ENCODE peak calls at places on chromosome 19, in eight cellular contexts. One of them, this sample, is unnamed.

GRCh38 chr19:34664870-34665269 is 12.1 kb downstream of the SCGB2B2 start:
- DNase-seq in D721Med: no peak
- DNase-seq in ovary: no peak
- DNase-seq in uterus: no peak
- DNase-seq in cardiac fibroblast: no peak
- DNase-seq in fibroblast of pulmonary artery: no peak
- DNase-seq in Caco-2: no peak
- DNase-seq in CD8-positive, alpha-beta T cell: no peak
- DNase-seq in this sample: no peak

GRCh38 chr19:11963566-11964355 is 1.1 kb upstream of the ZNF763 start:
- DNase-seq in D721Med: peak; percentile 73
- DNase-seq in ovary: peak; percentile 87
- DNase-seq in uterus: peak; percentile 75
- DNase-seq in cardiac fibroblast: peak; percentile 84
- DNase-seq in fibroblast of pulmonary artery: peak; percentile 77
- DNase-seq in Caco-2: peak; percentile 20
- DNase-seq in CD8-positive, alpha-beta T cell: peak; percentile 47
- DNase-seq in this sample: peak; percentile 26

GRCh38 chr19:31356587-31357314 is 7.5 kb upstream of the TSHZ3 start:
- DNase-seq in D721Med: no peak
- DNase-seq in ovary: no peak
- DNase-seq in uterus: no peak
- DNase-seq in cardiac fibroblast: no peak
- DNase-seq in fibroblast of pulmonary artery: no peak
- DNase-seq in Caco-2: no peak
- DNase-seq in CD8-positive, alpha-beta T cell: no peak
- DNase-seq in this sample: no peak

GRCh38 chr19:46860846-46861690 is at the start of gene ARHGAP35:
- DNase-seq in D721Med: peak; percentile 77
- DNase-seq in ovary: peak; percentile 41
- DNase-seq in uterus: peak; percentile 43
- DNase-seq in cardiac fibroblast: peak; percentile 93
- DNase-seq in fibroblast of pulmonary artery: no peak
- DNase-seq in Caco-2: peak; percentile 55
- DNase-seq in CD8-positive, alpha-beta T cell: peak; percentile 58
- DNase-seq in this sample: no peak

GRCh38 chr19:45468159-45468651 is 409 bp downstream of the FOSB start:
- DNase-seq in D721Med: no peak
- DNase-seq in ovary: no peak
- DNase-seq in uterus: peak; percentile 47
- DNase-seq in cardiac fibroblast: no peak
- DNase-seq in fibroblast of pulmonary artery: no peak
- DNase-seq in Caco-2: peak; percentile 59
- DNase-seq in CD8-positive, alpha-beta T cell: peak; percentile 18
- DNase-seq in this sample: peak; percentile 58

GRCh38 chr19:32404939-32405430 is 585 bp upstream of the DPY19L3 start:
- DNase-seq in D721Med: peak; percentile 15
- DNase-seq in ovary: peak; percentile 73
- DNase-seq in uterus: peak; percentile 66
- DNase-seq in cardiac fibroblast: peak; percentile 50
- DNase-seq in fibroblast of pulmonary artery: peak; percentile 41
- DNase-seq in Caco-2: peak; percentile 59
- DNase-seq in CD8-positive, alpha-beta T cell: no peak
- DNase-seq in this sample: peak; percentile 59

GRCh38 chr19:46661735-46662592 is 982 bp upstream of the DACT3 start:
- DNase-seq in D721Med: no peak
- DNase-seq in ovary: peak; percentile 87
- DNase-seq in uterus: peak; percentile 86
- DNase-seq in cardiac fibroblast: peak; percentile 95
- DNase-seq in fibroblast of pulmonary artery: peak; percentile 94
- DNase-seq in Caco-2: peak; percentile 88
- DNase-seq in CD8-positive, alpha-beta T cell: peak; percentile 57
- DNase-seq in this sample: peak; percentile 87

GRCh38 chr19:38425810-38426466 is at the start of gene RASGRP4:
- DNase-seq in D721Med: no peak
- DNase-seq in ovary: no peak
- DNase-seq in uterus: no peak
- DNase-seq in cardiac fibroblast: no peak
- DNase-seq in fibroblast of pulmonary artery: no peak
- DNase-seq in Caco-2: no peak
- DNase-seq in CD8-positive, alpha-beta T cell: no peak
- DNase-seq in this sample: no peak

GRCh38 chr19:7595466-7596133 is at the start of gene CAMSAP3:
- DNase-seq in D721Med: no peak
- DNase-seq in ovary: no peak
- DNase-seq in uterus: no peak
- DNase-seq in cardiac fibroblast: no peak
- DNase-seq in fibroblast of pulmonary artery: no peak
- DNase-seq in Caco-2: peak; percentile 90
- DNase-seq in CD8-positive, alpha-beta T cell: no peak
- DNase-seq in this sample: peak; percentile 70

GRCh38 chr19:42185281-42185680 is 32.2 kb downstream of the DEDD2 start:
- DNase-seq in D721Med: no peak
- DNase-seq in ovary: no peak
- DNase-seq in uterus: no peak
- DNase-seq in cardiac fibroblast: peak; percentile 32
- DNase-seq in fibroblast of pulmonary artery: peak; percentile 40
- DNase-seq in Caco-2: no peak
- DNase-seq in CD8-positive, alpha-beta T cell: no peak
- DNase-seq in this sample: no peak

GRCh38 chr19:5562280-5562679 is 5.5 kb downstream of the TINCR start:
- DNase-seq in D721Med: no peak
- DNase-seq in ovary: no peak
- DNase-seq in uterus: no peak
- DNase-seq in cardiac fibroblast: no peak
- DNase-seq in fibroblast of pulmonary artery: no peak
- DNase-seq in Caco-2: no peak
- DNase-seq in CD8-positive, alpha-beta T cell: no peak
- DNase-seq in this sample: no peak

GRCh38 chr19:47123406-47123805 is 7.2 kb upstream of the SAE1 start:
- DNase-seq in D721Med: no peak
- DNase-seq in ovary: no peak
- DNase-seq in uterus: no peak
- DNase-seq in cardiac fibroblast: no peak
- DNase-seq in fibroblast of pulmonary artery: no peak
- DNase-seq in Caco-2: no peak
- DNase-seq in CD8-positive, alpha-beta T cell: no peak
- DNase-seq in this sample: no peak

GRCh38 chr19:49929611-49930482 is 543 bp upstream of the NUP62 start:
- DNase-seq in D721Med: peak; percentile 92
- DNase-seq in ovary: peak; percentile 97
- DNase-seq in uterus: peak; percentile 88
- DNase-seq in cardiac fibroblast: peak; percentile 99
- DNase-seq in fibroblast of pulmonary artery: peak; percentile 99
- DNase-seq in Caco-2: peak; percentile 94
- DNase-seq in CD8-positive, alpha-beta T cell: peak; percentile 84
- DNase-seq in this sample: peak; percentile 94
- TF ChIP-seq CTCF in D721Med: no peak
- TF ChIP-seq CTCF in ovary: peak; percentile 47
- TF ChIP-seq CTCF in uterus: peak; percentile 39
- TF ChIP-seq CTCF in cardiac fibroblast: peak; percentile 16
- TF ChIP-seq CTCF in fibroblast of pulmonary artery: no peak
- TF ChIP-seq CTCF in Caco-2: no peak
- TF ChIP-seq CTCF in CD8-positive, alpha-beta T cell: no peak
- TF ChIP-seq CTCF in this sample: no peak

GRCh38 chr19:17390665-17391370 is 3.2 kb downstream of the CCDC194 start:
- DNase-seq in D721Med: peak; percentile 97
- DNase-seq in ovary: peak; percentile 94
- DNase-seq in uterus: peak; percentile 90
- DNase-seq in cardiac fibroblast: peak; percentile 94
- DNase-seq in fibroblast of pulmonary artery: peak; percentile 92
- DNase-seq in Caco-2: peak; percentile 95
- DNase-seq in CD8-positive, alpha-beta T cell: peak; percentile 75
- DNase-seq in this sample: peak; percentile 86

GRCh38 chr19:17393914-17394313 is at the start of gene CCDC194:
- DNase-seq in D721Med: no peak
- DNase-seq in ovary: peak; percentile 53
- DNase-seq in uterus: no peak
- DNase-seq in cardiac fibroblast: no peak
- DNase-seq in fibroblast of pulmonary artery: no peak
- DNase-seq in Caco-2: no peak
- DNase-seq in CD8-positive, alpha-beta T cell: no peak
- DNase-seq in this sample: no peak

GRCh38 chr19:17391371-17392151 is 2.4 kb downstream of the CCDC194 start:
- DNase-seq in D721Med: no peak
- DNase-seq in ovary: peak; percentile 38
- DNase-seq in uterus: no peak
- DNase-seq in cardiac fibroblast: no peak
- DNase-seq in fibroblast of pulmonary artery: no peak
- DNase-seq in Caco-2: no peak
- DNase-seq in CD8-positive, alpha-beta T cell: no peak
- DNase-seq in this sample: no peak

GRCh38 chr19:17389288-17389687 is 4.7 kb downstream of the CCDC194 start:
- DNase-seq in D721Med: no peak
- DNase-seq in ovary: no peak
- DNase-seq in uterus: no peak
- DNase-seq in cardiac fibroblast: no peak
- DNase-seq in fibroblast of pulmonary artery: no peak
- DNase-seq in Caco-2: no peak
- DNase-seq in CD8-positive, alpha-beta T cell: no peak
- DNase-seq in this sample: no peak

DNA sequence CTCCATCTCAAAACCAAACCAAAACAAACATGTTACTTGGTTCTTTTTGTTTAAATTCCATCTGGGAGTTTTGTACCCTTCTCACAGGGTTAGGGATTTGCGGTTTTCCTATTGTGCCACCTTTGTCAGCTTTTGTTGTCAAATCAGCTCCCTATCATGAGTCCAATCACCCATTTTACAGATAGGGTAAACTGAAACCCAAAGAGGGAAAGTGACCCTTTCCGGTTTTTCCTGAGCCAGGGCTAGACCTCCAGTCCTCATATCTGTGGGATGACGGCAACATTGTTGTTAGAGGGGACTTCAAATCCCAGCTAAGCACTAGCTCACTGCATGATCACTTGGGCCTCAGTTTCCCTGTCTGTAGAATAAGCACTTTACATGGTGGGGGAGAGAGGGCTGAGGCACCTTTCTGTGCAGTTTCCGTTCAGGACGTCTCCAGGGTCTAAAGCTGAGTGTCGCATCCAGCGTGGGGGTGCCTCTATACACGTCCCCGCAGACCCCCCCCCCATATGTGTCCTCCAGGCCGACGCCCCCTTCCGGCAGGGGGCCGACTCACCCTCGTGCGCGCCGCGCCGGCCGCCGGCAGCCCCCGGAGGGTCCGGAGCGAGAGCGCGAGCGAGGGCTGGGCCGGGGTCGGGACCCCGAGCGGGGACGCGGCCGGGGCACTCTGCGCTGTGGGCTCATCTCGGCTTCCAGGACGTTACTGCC is 3.9 kb downstream of the CCDC194 start:
- DNase-seq in D721Med: no peak
- DNase-seq in ovary: peak; percentile 53
- DNase-seq in uterus: no peak
- DNase-seq in cardiac fibroblast: no peak
- DNase-seq in fibroblast of pulmonary artery: no peak
- DNase-seq in Caco-2: no peak
- DNase-seq in CD8-positive, alpha-beta T cell: no peak
- DNase-seq in this sample: no peak
- TF ChIP-seq CTCF in D721Med: peak; percentile 16
- TF ChIP-seq CTCF in ovary: peak; percentile 12
- TF ChIP-seq CTCF in uterus: no peak
- TF ChIP-seq CTCF in cardiac fibroblast: no peak
- TF ChIP-seq CTCF in fibroblast of pulmonary artery: no peak
- TF ChIP-seq CTCF in Caco-2: no peak
- TF ChIP-seq CTCF in CD8-positive, alpha-beta T cell: no peak
- TF ChIP-seq CTCF in this sample: no peak

GRCh38 chr19:48870048-48870447 is 1.6 kb upstream of the PLEKHA4 start:
- DNase-seq in D721Med: no peak
- DNase-seq in ovary: no peak
- DNase-seq in uterus: no peak
- DNase-seq in cardiac fibroblast: no peak
- DNase-seq in fibroblast of pulmonary artery: no peak
- DNase-seq in Caco-2: no peak
- DNase-seq in CD8-positive, alpha-beta T cell: no peak
- DNase-seq in this sample: no peak

GRCh38 chr19:48873476-48874308 is 1.5 kb downstream of the PPP1R15A start:
- DNase-seq in D721Med: no peak
- DNase-seq in ovary: peak; percentile 36
- DNase-seq in uterus: no peak
- DNase-seq in cardiac fibroblast: peak; percentile 55
- DNase-seq in fibroblast of pulmonary artery: peak; percentile 45
- DNase-seq in Caco-2: no peak
- DNase-seq in CD8-positive, alpha-beta T cell: no peak
- DNase-seq in this sample: no peak

GRCh38 chr19:48874309-48875135 is 2.3 kb downstream of the PPP1R15A start:
- DNase-seq in D721Med: no peak
- DNase-seq in ovary: peak; percentile 60
- DNase-seq in uterus: peak; percentile 49
- DNase-seq in cardiac fibroblast: peak; percentile 47
- DNase-seq in fibroblast of pulmonary artery: peak; percentile 63
- DNase-seq in Caco-2: no peak
- DNase-seq in CD8-positive, alpha-beta T cell: no peak
- DNase-seq in this sample: no peak

GRCh38 chr19:48872884-48873475 is 759 bp downstream of the PPP1R15A start:
- DNase-seq in D721Med: no peak
- DNase-seq in ovary: peak; percentile 94
- DNase-seq in uterus: peak; percentile 88
- DNase-seq in cardiac fibroblast: peak; percentile 97
- DNase-seq in fibroblast of pulmonary artery: peak; percentile 97
- DNase-seq in Caco-2: peak; percentile 91
- DNase-seq in CD8-positive, alpha-beta T cell: peak; percentile 61
- DNase-seq in this sample: peak; percentile 91

DNA sequence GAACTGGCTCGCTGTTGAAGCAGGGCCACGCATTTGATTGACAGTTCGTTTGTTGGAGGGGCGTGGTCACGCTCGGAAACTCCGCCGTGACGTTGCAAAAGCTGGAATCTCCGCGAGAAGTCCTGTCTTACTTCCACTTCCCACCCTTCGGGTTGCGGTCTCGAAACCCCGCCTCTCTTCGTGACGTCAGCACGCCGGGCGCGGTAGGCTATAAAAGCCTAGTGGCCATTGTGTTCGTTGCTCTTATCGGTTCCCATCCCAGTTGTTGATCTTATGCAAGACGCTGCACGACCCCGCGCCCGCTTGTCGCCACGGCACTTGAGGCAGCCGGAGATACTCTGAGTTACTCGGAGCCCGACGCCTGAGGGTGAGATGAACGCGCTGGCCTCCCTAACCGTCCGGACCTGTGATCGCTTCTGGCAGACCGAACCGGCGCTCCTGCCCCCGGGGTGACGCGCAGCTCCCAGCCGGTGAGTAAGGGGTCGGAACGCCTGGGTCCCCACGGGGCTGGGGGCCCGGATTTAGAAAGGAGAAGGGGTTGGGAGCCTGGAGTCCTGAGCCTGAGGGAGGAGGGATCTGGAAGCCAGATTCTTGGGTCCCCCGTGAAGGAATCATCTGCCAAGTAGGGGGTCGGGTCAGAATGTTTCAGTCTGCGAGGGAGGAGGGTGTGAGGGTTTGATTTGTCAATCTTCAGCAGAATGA is at the start of gene PPP1R15A:
- DNase-seq in D721Med: peak; percentile 99
- DNase-seq in ovary: peak; percentile 99
- DNase-seq in uterus: peak; percentile 100
- DNase-seq in cardiac fibroblast: peak; percentile 99
- DNase-seq in fibroblast of pulmonary artery: peak; percentile 99
- DNase-seq in Caco-2: peak; percentile 99
- DNase-seq in CD8-positive, alpha-beta T cell: peak; percentile 98
- DNase-seq in this sample: peak; percentile 99
- TF ChIP-seq CTCF in D721Med: no peak
- TF ChIP-seq CTCF in ovary: peak; percentile 67
- TF ChIP-seq CTCF in uterus: peak; percentile 80
- TF ChIP-seq CTCF in cardiac fibroblast: no peak
- TF ChIP-seq CTCF in fibroblast of pulmonary artery: no peak
- TF ChIP-seq CTCF in Caco-2: no peak
- TF ChIP-seq CTCF in CD8-positive, alpha-beta T cell: no peak
- TF ChIP-seq CTCF in this sample: no peak

GRCh38 chr19:2089001-2089711 is 7.0 kb downstream of the MOB3A start:
- DNase-seq in D721Med: no peak
- DNase-seq in ovary: no peak
- DNase-seq in uterus: no peak
- DNase-seq in cardiac fibroblast: peak; percentile 33
- DNase-seq in fibroblast of pulmonary artery: peak; percentile 24
- DNase-seq in Caco-2: no peak
- DNase-seq in CD8-positive, alpha-beta T cell: no peak
- DNase-seq in this sample: no peak
- TF ChIP-seq CTCF in D721Med: no peak
- TF ChIP-seq CTCF in ovary: no peak
- TF ChIP-seq CTCF in uterus: no peak
- TF ChIP-seq CTCF in cardiac fibroblast: no peak
- TF ChIP-seq CTCF in fibroblast of pulmonary artery: no peak
- TF ChIP-seq CTCF in Caco-2: no peak
- TF ChIP-seq CTCF in CD8-positive, alpha-beta T cell: no peak
- TF ChIP-seq CTCF in this sample: no peak

This sample was measured in Calu3.